ENCODE peak calls at places on chromosomes 1 and 21, in four cellular contexts. R, I, E and P are unnamed samples.

GRCh38 chr1:206631085-206631509 is 4.2 kb upstream of the DYRK3 start:
- DNase-seq in R (peak; percentile 82), I (peak; percentile 94), E (peak; percentile 60), P (peak; percentile 52)

GRCh38 chr1:24386931-24387330 is 26.7 kb downstream of the STPG1 start:
- DNase-seq in R (no peak), I (no peak), E (no peak), P (no peak)

GRCh38 chr1:216528816-216529215 is 105.6 kb upstream of the USH2A start:
- DNase-seq in R (no peak), I (no peak), E (peak; percentile 40), P (no peak)

GRCh38 chr1:84283381-84283780 is 18.1 kb upstream of the SAMD13 start:
- DNase-seq in R (no peak), I (no peak), E (no peak), P (no peak)

GRCh38 chr1:43867946-43868740 is 65.5 kb upstream of the ARTN start:
- DNase-seq in R (no peak), I (no peak), E (no peak), P (peak; percentile 54)

GRCh38 chr1:16076003-16076870 is 2.8 kb upstream of the FAM131C start:
- DNase-seq in R (no peak), I (peak; percentile 90), E (no peak), P (peak; percentile 85)

GRCh38 chr1:44067258-44068250 is 36.3 kb upstream of the SLC6A9 start:
- DNase-seq in R (no peak), I (no peak), E (peak; percentile 56), P (no peak)

GRCh38 chr1:198599749-198600148 is 39.1 kb upstream of the PTPRC start:
- DNase-seq in R (no peak), I (no peak), E (no peak), P (no peak)

GRCh38 chr21:29382029-29382654 is 83.4 kb downstream of the BACH1 start:
- DNase-seq in R (no peak), I (no peak), E (no peak), P (peak; percentile 87)

GRCh38 chr1:194043984-194044755 is 857.8 kb upstream of the B3GALT2 start:
- DNase-seq in R (no peak), I (no peak), E (no peak), P (no peak)

GRCh38 chr1:98410082-98410481 is 251.4 kb upstream of the SNX7 start:
- DNase-seq in R (no peak), I (no peak), E (no peak), P (no peak)

GRCh38 chr1:235866207-235866912 is at the start of gene LYST:
- DNase-seq in R (peak; percentile 71), I (peak; percentile 62), E (no peak), P (peak; percentile 61)

GRCh38 chr1:9598316-9598700 is 9.6 kb downstream of the TMEM201 start:
- DNase-seq in R (no peak), I (no peak), E (no peak), P (no peak)

GRCh38 chr1:8567146-8567545 is 249.2 kb downstream of the SLC45A1 start:
- DNase-seq in R (no peak), I (no peak), E (no peak), P (no peak)

GRCh38 chr1:212605441-212605976 is 3.1 kb upstream of the ATF3 start:
- DNase-seq in R (peak; percentile 70), I (no peak), E (no peak), P (no peak)

GRCh38 chr1:204633665-204634064 is 51.9 kb downstream of the LRRN2 start:
- DNase-seq in R (no peak), I (no peak), E (no peak), P (no peak)

GRCh38 chr1:107274227-107274626 is 133.4 kb downstream of the NTNG1 start:
- DNase-seq in R (no peak), I (no peak), E (no peak), P (no peak)

GRCh38 chr1:118986291-118986838 is 1.8 kb downstream of the TBX15 start:
- DNase-seq in R (peak; percentile 40), I (no peak), E (no peak), P (no peak)

GRCh38 chr1:104933846-104934245 is 1184.1 kb downstream of the AMY1C start:
- DNase-seq in R (no peak), I (no peak), E (no peak), P (no peak)

GRCh38 chr1:245298781-245299180 is 144.0 kb downstream of the KIF26B start:
- DNase-seq in R (no peak), I (no peak), E (no peak), P (no peak)

GRCh38 chr1:171424494-171424893 is 60.8 kb upstream of the PRRC2C start:
- DNase-seq in R (no peak), I (no peak), E (no peak), P (peak; percentile 26)

GRCh38 chr1:23122023-23122738 is 46.5 kb downstream of the LUZP1 start:
- DNase-seq in R (peak; percentile 25), I (no peak), E (no peak), P (no peak)

DNA sequence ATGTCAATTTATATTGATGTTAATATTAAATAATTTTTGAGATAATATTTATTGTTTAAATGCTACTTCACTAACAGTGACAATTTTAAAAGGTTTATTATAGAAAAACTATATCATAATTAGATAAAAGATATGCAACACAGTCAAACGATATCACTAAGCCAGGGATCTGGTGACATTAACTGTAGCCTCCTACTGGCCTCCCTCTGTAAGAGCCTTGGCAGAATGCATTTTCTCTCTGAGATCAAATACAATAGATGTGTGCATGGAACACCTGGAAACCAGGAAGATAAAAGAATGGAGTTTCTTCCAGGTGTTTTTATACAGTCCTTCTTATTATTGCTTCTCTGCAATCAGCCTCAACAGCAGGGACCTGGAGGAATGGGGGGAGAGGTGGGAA is 1762.1 kb downstream of the BRINP3 start:
- DNase-seq in R (peak; percentile 39), I (peak; percentile 16), E (no peak), P (no peak)
- TF ChIP-seq CTCF in R (peak; percentile 49), I (no peak), E (no peak), P (no peak)

DNA sequence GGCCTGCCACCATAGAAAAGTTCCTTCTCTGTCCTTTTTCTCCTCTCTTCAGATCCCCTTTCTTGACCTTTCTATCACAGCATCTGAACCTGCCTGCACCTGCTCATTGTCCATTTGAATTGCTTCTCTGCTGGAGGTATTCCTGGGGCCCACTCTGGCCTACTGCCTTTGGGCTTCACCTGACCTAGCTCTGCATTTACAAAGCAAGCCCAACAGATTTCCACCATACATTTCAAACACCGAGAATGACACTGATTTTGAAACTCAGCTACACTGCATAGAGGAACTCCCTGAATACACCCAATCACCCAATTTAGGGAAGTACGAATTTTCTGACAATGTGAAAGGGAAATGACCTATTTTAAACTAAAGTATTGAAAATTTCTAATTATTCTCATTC is 284.5 kb upstream of the USP25 start:
- DNase-seq in R (no peak), I (no peak), E (peak; percentile 19), P (no peak)
- H3K27ac ChIP-seq in R (no peak overlapping the region), I (peak overlapping the region; percentile 93), E (no peak overlapping the region), P (no peak overlapping the region)

GRCh38 chr1:152347116-152347728 is 12.6 kb downstream of the FLG2 start:
- DNase-seq in R (peak; percentile 25), I (peak; percentile 67), E (peak; percentile 9), P (peak; percentile 26)

GRCh38 chr1:152349611-152350010 is 10.2 kb downstream of the FLG2 start:
- DNase-seq in R (no peak), I (no peak), E (no peak), P (no peak)

GRCh38 chr1:152344463-152344862 is 15.3 kb downstream of the FLG2 start:
- DNase-seq in R (no peak), I (no peak), E (no peak), P (no peak)

DNA sequence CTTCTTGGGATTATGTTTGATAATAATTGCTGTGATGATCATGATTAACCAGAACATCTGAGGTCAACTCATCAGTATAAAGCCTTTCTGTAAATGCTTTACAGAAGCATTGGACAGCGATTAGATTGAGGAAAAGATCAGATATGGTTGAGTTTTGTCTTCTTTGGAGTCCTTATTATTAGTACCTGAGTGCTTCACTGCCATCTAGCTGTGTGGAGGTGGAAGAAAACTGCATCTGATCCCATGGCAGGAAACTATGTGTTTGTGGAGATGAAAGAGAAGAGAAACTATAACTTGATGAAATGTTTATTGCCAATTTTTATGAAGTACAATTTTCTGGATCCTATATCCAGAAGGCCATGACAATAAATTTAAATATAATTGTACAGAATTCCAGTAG is 11.4 kb downstream of the FLG2 start:
- DNase-seq in R (no peak), I (peak; percentile 24), E (no peak), P (peak; percentile 4)
- TF ChIP-seq CTCF in R (no peak), I (no peak), E (peak; percentile 17), P (peak; percentile 38)

DNA sequence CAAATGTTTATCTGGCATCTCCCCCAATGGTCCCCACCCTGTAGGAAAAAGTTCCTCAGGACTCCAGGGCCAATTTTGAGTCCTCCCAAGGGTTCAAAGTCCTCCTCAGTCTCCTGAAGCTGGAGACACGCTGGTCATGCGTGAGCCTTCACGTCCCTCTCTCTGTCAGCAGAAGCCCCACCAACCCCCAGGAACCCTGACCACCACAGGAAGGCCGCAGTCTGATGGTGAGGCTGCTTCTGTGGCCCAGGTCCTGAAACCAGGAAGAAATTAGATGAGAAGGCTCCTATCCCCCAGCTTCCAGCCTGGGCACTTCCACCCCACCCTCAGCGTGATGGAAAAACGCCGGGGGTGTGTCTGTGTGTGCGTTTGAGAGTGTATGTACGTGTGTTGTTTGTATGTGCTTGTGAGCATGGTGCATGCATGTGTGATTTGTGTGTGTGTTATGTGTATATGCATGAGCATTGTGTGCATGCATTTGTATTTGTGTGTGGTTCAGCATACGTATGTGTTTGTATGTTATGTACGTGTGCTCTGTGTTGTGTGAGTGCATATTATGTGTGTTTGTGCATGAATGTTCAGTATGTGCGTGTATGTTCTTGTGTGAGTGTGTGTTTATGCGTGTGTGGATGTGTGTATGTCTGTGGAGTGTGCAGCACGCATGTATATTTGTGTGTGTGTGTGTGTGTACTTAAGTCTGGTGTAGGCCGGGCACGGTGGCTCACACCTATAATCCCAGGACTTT is 92.5 kb downstream of the SIK1 start:
- DNase-seq in R (no peak), I (no peak), E (no peak), P (no peak)
- H3K27ac ChIP-seq in R (no peak overlapping the region), I (peak overlapping the region; percentile 100), E (no peak overlapping the region), P (peak overlapping the region; percentile 97)

GRCh38 chr1:890661-891060 is 33.1 kb upstream of the SAMD11 start:
- DNase-seq in R (no peak), I (no peak), E (no peak), P (no peak)
- TF ChIP-seq CTCF in R (no peak), I (no peak), E (no peak), P (no peak)

GRCh38 chr1:67557731-67558448 is 127.1 kb upstream of the GADD45A start:
- DNase-seq in R (no peak), I (no peak), E (no peak), P (no peak)
- H3K27ac ChIP-seq in R (no peak overlapping the region), I (no peak overlapping the region), E (no peak overlapping the region), P (no peak overlapping the region)

GRCh38 chr1:181175955-181176354 is 87.5 kb downstream of the IER5 start:
- DNase-seq in R (no peak), I (no peak), E (no peak), P (no peak)

GRCh38 chr1:181178241-181178640 is 89.7 kb downstream of the IER5 start:
- DNase-seq in R (no peak), I (no peak), E (no peak), P (no peak)

GRCh38 chr1:181181792-181182585 is 93.5 kb downstream of the IER5 start:
- DNase-seq in R (peak; percentile 67), I (no peak), E (no peak), P (no peak)

GRCh38 chr1:181179980-181180964 is 91.8 kb downstream of the IER5 start:
- DNase-seq in R (peak; percentile 78), I (no peak), E (peak; percentile 4), P (no peak)

GRCh38 chr1:181179279-181179979 is 90.9 kb downstream of the IER5 start:
- DNase-seq in R (no peak), I (no peak), E (no peak), P (no peak)
- TF ChIP-seq CTCF in R (no peak), I (no peak), E (no peak), P (no peak)